ENCODE peak calls at places on chromosomes 12 and 14, in four cellular contexts. M is HCT116, J is A549, X is MM.1S. O is an unnamed sample.

GRCh38 chr12:92912052-92912451 is 17.0 kb downstream of the EEA1 start:
- DNase-seq in M (no peak), J (no peak), X (no peak), O (no peak)

GRCh38 chr12:98543701-98544100 is 28.3 kb downstream of the TMPO start:
- DNase-seq in M (no peak), J (no peak), X (no peak), O (no peak)

GRCh38 chr12:29088611-29089219 is 60.4 kb upstream of the FAR2 start:
- DNase-seq in M (no peak), J (peak), X (peak), O (peak)

GRCh38 chr12:127628655-127629054 is 638.3 kb upstream of the TMEM132C start:
- DNase-seq in M (no peak), J (no peak), X (no peak), O (no peak)

GRCh38 chr14:36524874-36525745 is 5.1 kb upstream of the NKX2-1 start:
- DNase-seq in M (peak), J (peak), X (no peak), O (peak)

GRCh38 chr14:33017016-33017415 is 78.3 kb downstream of the NPAS3 start:
- DNase-seq in M (no peak), J (no peak), X (no peak), O (no peak)

GRCh38 chr12:104576980-104577925 is 120.5 kb downstream of the CHST11 start:
- DNase-seq in M (no peak), J (no peak), X (no peak), O (no peak)

GRCh38 chr14:73731111-73731510 is 16.9 kb upstream of the PNMA1 start:
- DNase-seq in M (no peak), J (no peak), X (no peak), O (no peak)

GRCh38 chr14:59688224-59689170 is 111.9 kb upstream of the CCDC175 start:
- DNase-seq in M (peak), J (peak), X (peak), O (peak)

GRCh38 chr12:47907851-47908454 is 3.2 kb upstream of the VDR start:
- DNase-seq in M (no peak), J (no peak), X (no peak), O (no peak)

GRCh38 chr14:69850086-69850735 is 29.0 kb upstream of the SMOC1 start:
- DNase-seq in M (no peak), J (no peak), X (no peak), O (no peak)

GRCh38 chr12:83461326-83461985 is 774.8 kb downstream of the TMTC2 start:
- DNase-seq in M (no peak), J (no peak), X (no peak), O (no peak)

GRCh38 chr12:128606040-128606439 is 217.7 kb downstream of the SLC15A4 start:
- DNase-seq in M (no peak), J (no peak), X (no peak), O (no peak)

GRCh38 chr14:75979071-75979571 is 2.7 kb downstream of the TGFB3 start:
- DNase-seq in M (no peak), J (peak), X (no peak), O (peak)

GRCh38 chr14:33693237-33693636 is 257.6 kb downstream of the EGLN3 start:
- DNase-seq in M (no peak), J (no peak), X (no peak), O (no peak)

GRCh38 chr12:60176891-60177290 is 581.1 kb downstream of the SLC16A7 start:
- DNase-seq in M (no peak), J (no peak), X (no peak), O (no peak)

GRCh38 chr12:121318121-121318520 is 21.6 kb upstream of the CAMKK2 start:
- DNase-seq in M (no peak), J (no peak), X (no peak), O (no peak)

GRCh38 chr14:50766338-50766886 is 64.5 kb downstream of the NIN start:
- DNase-seq in M (no peak), J (no peak), X (no peak), O (no peak)

GRCh38 chr14:73188501-73188903 is 48.8 kb upstream of the PAPLN start:
- DNase-seq in M (no peak), J (peak), X (no peak), O (no peak)

GRCh38 chr14:101636081-101636560 is 74.8 kb downstream of the DIO3 start:
- DNase-seq in M (no peak), J (no peak), X (no peak), O (peak)

GRCh38 chr12:131008461-131009270 is 55.0 kb downstream of the ADGRD1 start:
- DNase-seq in M (no peak), J (no peak), X (no peak), O (no peak)

GRCh38 chr14:65286443-65286842 is 126.1 kb upstream of the FUT8 start:
- DNase-seq in M (peak), J (peak), X (peak), O (peak)

GRCh38 chr14:77508249-77508648 is 9.6 kb upstream of the ISM2 start:
- DNase-seq in M (no peak), J (peak), X (no peak), O (no peak)

GRCh38 chr14:54614296-54614695 is 47.4 kb downstream of the SAMD4A start:
- DNase-seq in M (no peak), J (no peak), X (no peak), O (no peak)

GRCh38 chr14:105605501-105606304 is 79.3 kb downstream of the TMEM121 start:
- DNase-seq in M (no peak), J (no peak), X (no peak), O (no peak)

GRCh38 chr14:75254381-75254821 is 24.2 kb upstream of the FOS start:
- DNase-seq in M (no peak), J (no peak), X (no peak), O (no peak)

GRCh38 chr14:89921896-89922548 is 32.5 kb downstream of the EFCAB11 start:
- DNase-seq in M (no peak), J (no peak), X (no peak), O (no peak)

GRCh38 chr12:14273911-14274306 is 91.6 kb upstream of the ATF7IP start:
- DNase-seq in M (no peak), J (no peak), X (no peak), O (no peak)

GRCh38 chr12:50326636-50327284 is 43.4 kb upstream of the LIMA1 start:
- DNase-seq in M (no peak), J (peak), X (no peak), O (no peak)

GRCh38 chr12:63266988-63267387 is 116.0 kb upstream of the AVPR1A start:
- DNase-seq in M (no peak), J (no peak), X (no peak), O (no peak)

GRCh38 chr12:50732591-50732990 is 31.3 kb upstream of the ATF1 start:
- DNase-seq in M (peak), J (peak), X (no peak), O (no peak)

GRCh38 chr12:95261109-95261508 is 43.5 kb downstream of the VEZT start:
- DNase-seq in M (no peak), J (no peak), X (no peak), O (no peak)

GRCh38 chr12:43362910-43363694 is 188.9 kb downstream of the ADAMTS20 start:
- DNase-seq in M (no peak), J (no peak), X (no peak), O (no peak)

GRCh38 chr12:27303139-27304111 is 29.2 kb upstream of the BMAL2 start:
- DNase-seq in M (no peak), J (peak), X (no peak), O (no peak)

GRCh38 chr12:51389302-51389999 is 1.8 kb downstream of the GALNT6 start:
- DNase-seq in M (no peak), J (no peak), X (no peak), O (no peak)

GRCh38 chr14:60153996-60154395 is 11.2 kb downstream of the DHRS7 start:
- DNase-seq in M (no peak), J (no peak), X (no peak), O (no peak)

GRCh38 chr12:31724597-31724996 is 4.2 kb downstream of the AMN1 start:
- DNase-seq in M (no peak), J (no peak), X (no peak), O (no peak)

GRCh38 chr12:15931590-15932053 is 20.5 kb downstream of the DERA start:
- DNase-seq in M (no peak), J (peak), X (no peak), O (no peak)
- TF ChIP-seq CTCF in M (peak), J (no peak), X (no peak), O (peak)

DNA sequence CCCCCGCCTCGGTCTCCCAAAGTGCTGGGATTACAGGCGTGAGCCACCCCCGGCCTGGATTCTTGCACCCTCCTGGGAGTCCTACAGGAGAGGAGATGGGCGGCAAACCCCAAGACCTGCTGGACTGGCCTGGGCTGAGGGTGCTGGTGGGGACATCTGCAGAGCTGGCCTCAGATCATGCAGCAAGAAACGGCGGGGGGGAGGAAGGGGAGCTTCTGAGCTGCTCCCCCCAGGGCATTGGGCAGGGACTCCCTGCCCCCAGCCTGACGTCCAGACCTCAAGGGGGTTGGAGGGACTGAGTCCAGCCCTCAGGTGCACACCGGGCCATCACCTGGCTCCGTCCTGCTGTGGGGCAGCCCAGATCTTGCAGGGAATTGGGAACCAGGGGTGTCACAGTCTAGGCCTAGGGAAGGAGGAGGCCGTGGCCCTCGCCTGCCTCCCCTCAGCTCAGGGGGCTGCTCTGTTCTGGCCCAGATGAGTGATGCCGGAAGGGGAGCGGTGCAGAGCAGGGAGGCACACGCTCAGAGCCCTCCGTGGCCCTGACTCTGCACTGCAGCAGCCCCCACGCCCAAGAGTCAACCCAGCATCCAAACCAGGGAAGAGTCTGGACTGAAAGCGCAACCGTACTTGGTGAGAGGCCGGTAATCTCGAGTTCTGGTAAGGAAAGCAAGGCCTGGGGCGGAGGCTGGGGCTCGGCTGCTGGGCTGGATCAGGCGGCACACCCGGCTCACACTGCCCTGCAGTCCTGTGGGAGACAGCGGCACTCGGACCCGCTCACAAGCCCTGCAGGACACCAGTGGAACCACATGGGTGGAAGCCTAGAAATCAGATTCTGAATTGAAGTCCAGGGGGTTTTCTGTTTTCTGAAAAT is 8.9 kb upstream of the AMN start:
- DNase-seq in M (no peak), J (no peak), X (no peak), O (no peak)
- TF ChIP-seq CTCF in M (no peak), J (no peak), X (no peak), O (no peak)

GRCh38 chr14:23481992-23482813 is 12.7 kb downstream of the NGDN start:
- DNase-seq in M (no peak), J (no peak), X (no peak), O (no peak)
- TF ChIP-seq CTCF in M (peak), J (no peak), X (no peak), O (no peak)

DNA sequence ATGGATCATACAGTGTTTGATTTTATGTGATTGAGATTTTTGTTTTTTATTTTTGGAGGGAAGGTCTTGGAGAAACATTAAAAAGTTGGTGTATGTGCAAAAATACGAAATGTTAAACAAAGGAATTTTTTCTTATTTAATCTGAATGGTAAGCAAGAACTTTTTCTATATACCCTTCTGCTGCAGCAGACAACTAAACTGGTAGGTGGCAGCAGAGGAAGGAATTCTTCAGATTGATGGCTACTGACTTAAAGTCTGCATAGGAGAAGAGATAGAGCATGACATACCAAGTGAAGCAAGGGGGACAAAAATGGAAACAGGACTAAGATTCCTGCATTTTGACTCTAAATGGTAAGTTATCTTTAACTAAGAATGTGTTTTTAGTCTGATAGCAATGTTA is 42.0 kb upstream of the A2ML1 start:
- DNase-seq in M (peak), J (peak), X (peak), O (no peak)
- TF ChIP-seq CTCF in M (peak), J (peak), X (peak), O (peak)

GRCh38 chr12:100153131-100153530 is 10.5 kb upstream of the BLTP3B start:
- DNase-seq in M (no peak), J (no peak), X (no peak), O (no peak)
- TF ChIP-seq CTCF in M (no peak), J (no peak), X (no peak), O (no peak)